ENCODE peak calls at places on chromosomes 7 and 10, in six cellular contexts. G is GM12878, B is stomach, Q is PC-9, V is AG10803, U is Panc1. T is an unnamed sample.

GRCh38 chr7:91089382-91089963 is 174.8 kb upstream of the FZD1 start:
- DNase-seq in V (peak; percentile 53), B (no peak), Q (no peak), G (no peak), U (peak; percentile 24), T (peak; percentile 72)

GRCh38 chr10:93954299-93954698 is 39.4 kb upstream of the PLCE1 start:
- DNase-seq in Q (no peak), U (peak; percentile 20), B (no peak), G (no peak), V (no peak), T (no peak)

GRCh38 chr7:28955723-28956607 is 2.2 kb downstream of the TRIL start:
- DNase-seq in G (no peak), V (no peak), B (peak; percentile 91), Q (no peak), U (no peak), T (peak; percentile 54)

GRCh38 chr7:102152672-102153585 is 133.7 kb upstream of the SH2B2 start:
- DNase-seq in B (no peak), Q (peak; percentile 98), G (no peak), U (no peak), V (peak; percentile 38), T (no peak)

GRCh38 chr10:98664329-98665042 is 217.8 kb upstream of the HPS1 start:
- DNase-seq in Q (no peak), V (peak; percentile 9), B (no peak), U (peak; percentile 15), G (peak; percentile 3), T (no peak)

GRCh38 chr7:45230611-45231165 is 73.1 kb downstream of the RAMP3 start:
- DNase-seq in Q (no peak), U (no peak), V (no peak), B (no peak), G (no peak), T (no peak)

GRCh38 chr10:789831-790701 is 100.6 kb upstream of the DIP2C start:
- DNase-seq in U (no peak), B (peak; percentile 49), Q (no peak), V (no peak), G (no peak), T (no peak)

GRCh38 chr10:46255696-46256355 is 31.0 kb upstream of the ANTXRL start:
- DNase-seq in Q (peak; percentile 40), V (peak; percentile 24), G (no peak), U (no peak), B (peak; percentile 66), T (peak; percentile 41)

GRCh38 chr7:37315752-37316711 is 132.6 kb downstream of the ELMO1 start:
- DNase-seq in Q (no peak), G (no peak), B (no peak), U (no peak), V (no peak), T (no peak)

GRCh38 chr7:90661290-90662151 is 65.4 kb downstream of the CDK14 start:
- DNase-seq in B (no peak), U (no peak), Q (no peak), V (peak; percentile 33), G (no peak), T (no peak)

GRCh38 chr7:36905836-36906235 is 181.5 kb upstream of the AOAH start:
- DNase-seq in G (no peak), V (no peak), U (no peak), Q (no peak), B (no peak), T (no peak)

GRCh38 chr7:34687529-34687928 is 29.5 kb downstream of the NPSR1 start:
- DNase-seq in G (no peak), U (no peak), V (no peak), B (no peak), Q (no peak), T (no peak)

GRCh38 chr10:62071846-62072281 is 170.4 kb downstream of the ARID5B start:
- DNase-seq in V (no peak), U (no peak), Q (no peak), G (no peak), B (no peak), T (peak; percentile 71)

GRCh38 chr7:102227371-102227770 is 59.3 kb upstream of the SH2B2 start:
- DNase-seq in U (no peak), Q (no peak), B (no peak), V (no peak), G (no peak), T (no peak)

GRCh38 chr7:13603661-13604060 is 385.8 kb downstream of the ETV1 start:
- DNase-seq in U (no peak), G (no peak), Q (no peak), V (no peak), B (no peak), T (peak; percentile 3)

GRCh38 chr7:99504281-99504602 is 220 bp upstream of the ZKSCAN5 start:
- DNase-seq in B (no peak), Q (peak; percentile 90), V (no peak), G (no peak), U (no peak), T (no peak)

GRCh38 chr7:26663905-26664673 is 200.3 kb downstream of the SKAP2 start:
- DNase-seq in B (no peak), G (no peak), V (peak; percentile 89), Q (no peak), U (no peak), T (peak; percentile 12)

GRCh38 chr10:114328876-114329275 is 75.4 kb downstream of the AFAP1L2 start:
- DNase-seq in G (no peak), U (no peak), V (peak; percentile 17), Q (no peak), B (peak; percentile 46), T (no peak)

GRCh38 chr7:36283171-36283570 is 106.5 kb upstream of the ANLN start:
- DNase-seq in G (no peak), B (no peak), U (no peak), V (no peak), Q (no peak), T (no peak)

GRCh38 chr7:1920266-1920681 is 250.2 kb downstream of the ELFN1 start:
- DNase-seq in G (no peak), V (no peak), B (no peak), Q (no peak), U (no peak), T (peak; percentile 37)

GRCh38 chr7:138064856-138065357 is 11.4 kb upstream of the AKR1D1 start:
- DNase-seq in Q (no peak), G (no peak), V (peak; percentile 69), U (no peak), B (no peak), T (peak; percentile 5)

GRCh38 chr7:131931368-131931767 is 374.9 kb upstream of the PODXL start:
- DNase-seq in G (no peak), V (no peak), U (no peak), Q (no peak), B (no peak), T (peak; percentile 10)

GRCh38 chr10:7872041-7872442 is 53.7 kb downstream of the TAF3 start:
- DNase-seq in Q (no peak), V (no peak), G (no peak), B (no peak), U (no peak), T (peak; percentile 30)

GRCh38 chr10:78535716-78536218 is 502.1 kb downstream of the RPS24 start:
- DNase-seq in V (no peak), G (no peak), B (no peak), Q (no peak), U (no peak), T (no peak)

GRCh38 chr10:58796242-58796641 is 283.6 kb downstream of the BICC1 start:
- DNase-seq in U (no peak), V (no peak), B (no peak), G (no peak), Q (no peak), T (no peak)

GRCh38 chr10:91613411-91614253 is 19.2 kb downstream of the PPP1R3C start:
- DNase-seq in V (peak; percentile 100), B (no peak), Q (peak; percentile 82), U (no peak), G (no peak), T (peak; percentile 97)

GRCh38 chr7:109456116-109456515 is 886.4 kb downstream of the DNAJB9 start:
- DNase-seq in Q (no peak), B (no peak), G (no peak), U (no peak), V (no peak), T (no peak)

GRCh38 chr10:134743-135600 is at the start of gene ZMYND11:
- DNase-seq in U (no peak), Q (no peak), V (peak; percentile 68), B (peak; percentile 67), G (no peak), T (peak; percentile 87)

GRCh38 chr10:115092555-115093285 is 445 bp upstream of the ATRNL1 start:
- DNase-seq in Q (no peak), B (no peak), V (peak; percentile 12), G (no peak), U (no peak), T (peak; percentile 39)

GRCh38 chr7:644381-645305 is 81.9 kb upstream of the DNAAF5 start:
- DNase-seq in G (no peak), V (no peak), B (no peak), Q (no peak), U (no peak), T (no peak)

DNA sequence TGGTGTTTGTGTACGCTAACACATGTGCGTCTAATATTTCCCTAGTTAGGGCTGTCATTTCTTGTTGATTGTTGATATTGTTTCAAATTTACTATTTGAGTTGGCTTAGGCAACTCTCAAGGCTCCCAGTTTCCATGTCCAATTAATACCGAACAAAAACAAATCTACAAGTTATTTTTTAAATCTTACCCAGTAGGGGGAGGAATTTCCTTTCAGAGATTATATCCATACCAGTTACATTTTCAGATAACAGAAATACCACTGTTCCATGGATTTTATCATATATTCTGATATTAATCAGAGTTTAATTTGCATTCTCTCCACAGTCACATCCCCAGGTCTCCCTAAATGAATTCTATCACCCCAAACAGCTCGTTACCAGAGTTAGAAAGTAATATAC is 7.2 kb upstream of the AKR1B10 start:
- DNase-seq in B (no peak), V (peak; percentile 6), G (no peak), U (no peak), Q (no peak), T (peak; percentile 41)
- TF ChIP-seq CTCF in B (no peak), V (peak; percentile 33), G (no peak), U (peak; percentile 21), Q (peak; percentile 55), T (peak; percentile 7)

GRCh38 chr7:44057849-44058758 is 7.3 kb downstream of the PGAM2 start:
- DNase-seq in G (no peak), U (no peak), B (no peak), Q (no peak), V (no peak), T (no peak)
- TF ChIP-seq CTCF in G (no peak), U (no peak), B (no peak), Q (no peak), V (no peak), T (no peak)

GRCh38 chr7:46695045-46695708 is 774.1 kb upstream of the IGFBP3 start:
- DNase-seq in U (no peak), B (peak; percentile 71), Q (peak; percentile 41), G (no peak), V (no peak), T (peak; percentile 25)
- TF ChIP-seq CTCF in U (peak; percentile 3), B (no peak), Q (no peak), G (no peak), V (peak; percentile 19), T (no peak)

DNA sequence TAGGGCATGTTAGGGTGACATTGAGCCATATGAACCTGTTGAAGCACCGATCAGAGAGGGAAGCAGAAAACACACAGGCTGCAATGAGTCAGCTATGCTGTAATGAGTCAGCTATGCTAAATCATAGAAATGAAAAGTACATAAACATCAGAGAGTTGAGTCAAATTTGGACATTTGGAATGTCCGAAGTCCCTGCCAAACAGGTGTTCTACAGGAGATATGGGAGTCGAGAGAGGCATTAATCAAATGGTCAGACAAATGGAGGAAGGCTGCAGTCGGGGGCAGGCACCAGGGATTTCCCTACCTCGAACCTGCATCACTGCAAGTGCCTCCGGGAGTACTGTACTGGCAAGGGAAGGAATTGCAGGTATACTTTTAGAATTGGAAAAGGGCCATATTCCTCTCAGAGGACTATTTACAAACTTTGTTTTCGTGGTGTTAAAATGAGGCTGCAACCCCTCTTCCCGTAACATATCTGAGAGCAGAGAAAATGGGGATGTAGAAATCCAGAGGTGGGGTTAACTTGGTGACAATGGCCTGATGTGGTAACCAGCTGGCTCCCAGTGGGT is 8.8 kb upstream of the ZC3HAV1 start:
- DNase-seq in U (peak; percentile 75), G (peak; percentile 80), Q (peak; percentile 98), B (no peak), V (peak; percentile 20), T (peak; percentile 59)
- TF ChIP-seq CTCF in U (no peak), G (peak; percentile 17), Q (no peak), B (no peak), V (no peak), T (no peak)

T was measured in foreskin fibroblast.